ENCODE peak calls at places on chromosome 9, in nine cellular contexts. Q is Peyer's patch, X is heart left ventricle, D is GM13976, H is bronchial epithelial cell, R is A549, A is hepatocyte, W is foreskin keratinocyte, N is PC-9. V is an unnamed sample.
A peak's percentile ranks its signal among the peaks of the same experiment; 100 is the strongest.

GRCh38 chr9:127927457-127928231 is 2.9 kb downstream of the PIP5KL1 start:
- DNase-seq in X (no peak), Q (peak; percentile 82), R (no peak), N (no peak), A (peak; percentile 71), H (peak; percentile 64), W (no peak), D (no peak), V (no peak)

GRCh38 chr9:83509372-83509771 is 28.8 kb downstream of the FRMD3 start:
- DNase-seq in W (no peak), D (no peak), Q (no peak), X (no peak), A (no peak), N (no peak), R (no peak), H (no peak), V (no peak)

GRCh38 chr9:95083086-95083768 is 234.3 kb downstream of the FANCC start:
- DNase-seq in Q (peak; percentile 39), N (no peak), A (no peak), R (no peak), X (no peak), D (no peak), H (no peak), W (no peak), V (no peak)

GRCh38 chr9:136603901-136604816 is 58.3 kb upstream of the NOTCH1 start:
- DNase-seq in X (peak; percentile 74), R (no peak), D (no peak), N (no peak), Q (no peak), W (no peak), H (no peak), A (no peak), V (no peak)

GRCh38 chr9:135039916-135040645 is 47.4 kb upstream of the OLFM1 start:
- DNase-seq in W (no peak), D (no peak), Q (peak; percentile 15), N (no peak), R (no peak), A (no peak), H (no peak), X (no peak), V (peak; percentile 59)

GRCh38 chr9:108468364-108468763 is 387.4 kb downstream of the ACTL7B start:
- DNase-seq in N (no peak), D (peak; percentile 11), H (peak; percentile 52), X (no peak), A (no peak), Q (no peak), W (no peak), R (peak; percentile 27), V (no peak)

GRCh38 chr9:136572003-136572595 is 26.3 kb upstream of the NOTCH1 start:
- DNase-seq in W (no peak), N (no peak), H (peak; percentile 13), Q (no peak), R (peak; percentile 55), A (peak; percentile 69), X (peak; percentile 81), D (no peak), V (no peak)

GRCh38 chr9:134061688-134062371 is 6.0 kb downstream of the BRD3 start:
- DNase-seq in N (no peak), H (no peak), Q (peak; percentile 42), W (no peak), X (no peak), D (no peak), A (peak; percentile 21), R (no peak), V (no peak)

GRCh38 chr9:34546834-34547827 is 24.3 kb upstream of the ENHO start:
- DNase-seq in X (peak; percentile 49), D (peak; percentile 59), W (no peak), H (peak; percentile 48), Q (peak; percentile 70), A (peak; percentile 83), R (peak; percentile 66), N (no peak), V (no peak)

GRCh38 chr9:36625006-36625600 is 52.4 kb downstream of the MELK start:
- DNase-seq in H (peak; percentile 73), R (peak; percentile 32), W (peak; percentile 27), A (peak; percentile 19), Q (no peak), X (peak; percentile 18), D (no peak), N (no peak), V (no peak)

GRCh38 chr9:107810493-107810931 is 320.9 kb upstream of the KLF4 start:
- DNase-seq in X (no peak), W (no peak), R (no peak), D (no peak), N (no peak), Q (no peak), H (no peak), A (no peak), V (no peak)

GRCh38 chr9:110891760-110892159 is 146.5 kb downstream of the LPAR1 start:
- DNase-seq in A (no peak), R (no peak), H (peak; percentile 50), N (no peak), Q (no peak), W (no peak), X (no peak), D (no peak), V (no peak)

GRCh38 chr9:89623925-89624420 is 19.2 kb downstream of the GADD45G start:
- DNase-seq in X (peak; percentile 42), N (no peak), W (no peak), Q (no peak), R (no peak), A (no peak), H (no peak), D (no peak), V (no peak)

GRCh38 chr9:68536876-68537490 is 3.7 kb downstream of the TMEM252 start:
- DNase-seq in H (no peak), Q (no peak), N (no peak), X (no peak), R (no peak), W (no peak), D (no peak), A (no peak), V (no peak)

GRCh38 chr9:72812622-72813111 is 140.2 kb downstream of the ALDH1A1 start:
- DNase-seq in N (no peak), X (no peak), D (no peak), Q (no peak), R (no peak), W (no peak), H (no peak), A (no peak), V (no peak)

GRCh38 chr9:72808446-72808768 is 144.4 kb downstream of the ALDH1A1 start:
- DNase-seq in R (no peak), W (no peak), D (no peak), H (peak; percentile 33), X (no peak), N (no peak), A (no peak), Q (no peak), V (no peak)

GRCh38 chr9:72813544-72813943 is 139.3 kb downstream of the ALDH1A1 start:
- DNase-seq in W (no peak), D (no peak), A (no peak), Q (no peak), N (no peak), X (no peak), H (no peak), R (no peak), V (no peak)

GRCh38 chr9:72809586-72809985 is 143.3 kb downstream of the ALDH1A1 start:
- DNase-seq in D (no peak), W (no peak), A (no peak), Q (no peak), H (no peak), R (no peak), N (no peak), X (no peak), V (no peak)

GRCh38 chr9:72807765-72808445 is 144.9 kb downstream of the ALDH1A1 start:
- DNase-seq in Q (no peak), N (no peak), R (no peak), W (no peak), H (peak; percentile 20), A (no peak), X (no peak), D (no peak), V (no peak)
- TF ChIP-seq CTCF in Q (no peak), N (peak; percentile 50), R (peak; percentile 12), W (peak; percentile 59), H (peak; percentile 36), A (peak; percentile 20), X (no peak), D (no peak), V (peak; percentile 34)

GRCh38 chr9:126317513-126317912 is 9.1 kb upstream of the MVB12B start:
- DNase-seq in W (no peak), N (no peak), A (no peak), X (no peak), D (no peak), R (no peak), Q (no peak), H (peak; percentile 14), V (no peak)
- TF ChIP-seq CTCF in W (peak; percentile 63), N (peak; percentile 45), A (no peak), X (peak; percentile 38), D (no peak), R (no peak), Q (peak; percentile 50), H (peak; percentile 35), V (peak; percentile 51)

DNA sequence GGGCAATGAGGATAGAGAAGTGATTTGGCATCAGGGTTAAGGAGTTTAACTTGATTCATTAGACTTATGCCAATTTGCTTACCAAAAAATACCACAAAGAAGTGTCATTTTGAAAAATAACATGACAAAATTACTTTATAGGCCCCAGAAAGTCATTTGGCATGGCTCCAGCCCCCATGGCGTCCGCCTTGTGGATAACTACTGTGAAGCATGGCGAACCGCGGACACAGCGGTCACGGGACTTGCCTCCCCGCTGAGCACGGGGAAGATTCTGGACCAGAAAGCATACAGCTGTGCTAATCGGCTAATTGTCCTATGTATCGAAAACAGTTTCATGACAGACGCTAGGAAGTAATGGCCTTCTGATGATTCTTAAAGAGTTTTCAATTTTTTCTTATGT is 35.4 kb upstream of the TGFBR1 start:
- DNase-seq in W (no peak), X (no peak), H (no peak), D (no peak), N (no peak), Q (no peak), R (no peak), A (no peak), V (no peak)
- TF ChIP-seq CTCF in W (no peak), X (no peak), H (no peak), D (no peak), N (no peak), Q (no peak), R (no peak), A (no peak), V (no peak)

GRCh38 chr9:75892168-75892901 is 1.9 kb downstream of the PCSK5 start:
- DNase-seq in Q (peak; percentile 91), A (peak; percentile 76), X (peak; percentile 29), W (no peak), D (peak; percentile 17), H (no peak), R (peak; percentile 35), N (peak; percentile 74), V (no peak)

GRCh38 chr9:75891277-75892167 is 1.0 kb downstream of the PCSK5 start:
- DNase-seq in A (peak; percentile 67), W (peak; percentile 27), R (peak; percentile 26), D (peak; percentile 36), X (peak; percentile 39), H (no peak), N (peak; percentile 37), Q (peak; percentile 67), V (no peak)

GRCh38 chr9:75889577-75889976 is 896 bp upstream of the PCSK5 start:
- DNase-seq in R (no peak), Q (peak; percentile 54), A (no peak), H (no peak), D (peak; percentile 24), N (no peak), X (no peak), W (no peak), V (no peak)

GRCh38 chr9:75889977-75890540 is 414 bp upstream of the PCSK5 start:
- DNase-seq in Q (no peak), H (peak; percentile 64), D (no peak), N (peak; percentile 68), W (no peak), A (peak; percentile 65), X (peak; percentile 30), R (peak; percentile 44), V (no peak)

GRCh38 chr9:75890541-75891276 is at the start of gene PCSK5:
- DNase-seq in W (peak; percentile 76), D (peak; percentile 75), N (peak; percentile 88), X (peak; percentile 93), A (peak; percentile 97), R (peak; percentile 77), Q (peak; percentile 94), H (peak; percentile 83), V (peak; percentile 95)
- TF ChIP-seq CTCF in W (peak; percentile 51), D (no peak), N (peak; percentile 35), X (peak; percentile 62), A (peak; percentile 44), R (peak; percentile 15), Q (no peak), H (peak; percentile 35), V (peak; percentile 57)

V was measured in osteocyte.